ENCODE peak calls at places on chromosomes 16 and 17, in seven cellular contexts. F, M, E, Q, V, Y and A are unnamed samples.

GRCh38 chr16:6663668-6664067 is 669.0 kb upstream of the RBFOX1 start:
- DNase-seq in Y (no peak), M (no peak), Q (no peak), F (no peak), V (no peak), E (no peak), A (no peak)

GRCh38 chr17:8142887-8143580 is 9.2 kb downstream of the PER1 start:
- DNase-seq in V (no peak), E (no peak), F (no peak), Y (no peak), M (no peak), Q (no peak), A (no peak)

GRCh38 chr17:74380086-74380958 is 13.0 kb downstream of the GPR142 start:
- DNase-seq in Q (no peak), M (no peak), F (peak), Y (peak), V (no peak), E (no peak), A (no peak)

GRCh38 chr16:84532855-84533486 is 28.5 kb upstream of the MEAK7 start:
- DNase-seq in V (no peak), Q (peak), E (no peak), Y (no peak), F (no peak), M (no peak), A (peak)

GRCh38 chr16:85640254-85640558 is 27.1 kb downstream of the GSE1 start:
- DNase-seq in M (no peak), E (no peak), V (no peak), Q (no peak), F (no peak), Y (no peak), A (no peak)

GRCh38 chr17:43827596-43827995 is 5.3 kb downstream of the MPP3 start:
- DNase-seq in F (no peak), Y (no peak), Q (no peak), V (no peak), E (no peak), M (no peak), A (no peak)

GRCh38 chr17:82859431-82860403 is 19.9 kb upstream of the ZNF750 start:
- DNase-seq in F (no peak), M (peak), E (no peak), V (peak), Y (no peak), Q (peak), A (peak)

GRCh38 chr16:69311533-69312388 is 611 bp downstream of the VPS4A start:
- DNase-seq in V (peak), Y (no peak), F (peak), Q (peak), M (no peak), E (peak), A (peak)

GRCh38 chr16:82184213-82184612 is 14.2 kb upstream of the MPHOSPH6 start:
- DNase-seq in Q (no peak), F (no peak), E (no peak), M (no peak), Y (no peak), V (no peak), A (no peak)

GRCh38 chr17:62968445-62968923 is 2.4 kb downstream of the TANC2 start:
- DNase-seq in E (peak), V (peak), F (peak), Y (peak), M (peak), Q (peak), A (peak)